ENCODE peak calls at places on chromosomes 11 and 22, in ten cellular contexts. K, Z, D, M, T, W, Q, R, X and E are unnamed samples.
A peak's percentile ranks its signal among the peaks of the same experiment; 100 is the strongest.

GRCh38 chr11:13247606-13248320 is 29.8 kb upstream of the BMAL1 start:
- DNase-seq in K (no peak), Z (no peak), D (no peak), M (no peak), T (no peak), W (no peak), Q (no peak), R (no peak), X (no peak), E (no peak)

GRCh38 chr11:102254047-102254446 is 63.2 kb upstream of the BIRC3 start:
- DNase-seq in K (no peak), Z (peak; percentile 34), D (no peak), M (peak; percentile 36), T (no peak), W (no peak), Q (no peak), R (peak; percentile 46), X (no peak), E (no peak)

GRCh38 chr11:132941024-132941646 is 591.2 kb downstream of the OPCML start:
- DNase-seq in K (no peak), Z (peak; percentile 33), D (no peak), M (no peak), T (no peak), W (peak; percentile 43), Q (no peak), R (no peak), X (no peak), E (peak; percentile 19)

GRCh38 chr11:108405706-108406105 is 61.6 kb downstream of the C11orf65 start:
- DNase-seq in K (no peak), Z (no peak), D (no peak), M (no peak), T (no peak), W (peak; percentile 7), Q (no peak), R (no peak), X (no peak), E (no peak)

GRCh38 chr11:119790476-119790875 is 61.5 kb upstream of the NECTIN1 start:
- DNase-seq in K (no peak), Z (no peak), D (no peak), M (no peak), T (no peak), W (no peak), Q (no peak), R (no peak), X (no peak), E (no peak)

GRCh38 chr11:96178014-96178745 is 164.8 kb downstream of the MAML2 start:
- DNase-seq in K (no peak), Z (no peak), D (no peak), M (no peak), T (no peak), W (no peak), Q (no peak), R (no peak), X (no peak), E (peak; percentile 31)

GRCh38 chr11:128621491-128622136 is 34.3 kb upstream of the ETS1 start:
- DNase-seq in K (no peak), Z (no peak), D (no peak), M (no peak), T (peak; percentile 41), W (peak; percentile 98), Q (no peak), R (no peak), X (peak; percentile 67), E (no peak)

GRCh38 chr11:86888164-86888977 is 66.8 kb downstream of the FZD4 start:
- DNase-seq in K (no peak), Z (no peak), D (no peak), M (no peak), T (no peak), W (peak; percentile 79), Q (no peak), R (no peak), X (no peak), E (no peak)

GRCh38 chr11:9573775-9574555 is 495 bp downstream of the WEE1 start:
- DNase-seq in K (peak; percentile 63), Z (peak; percentile 74), D (no peak), M (no peak), T (no peak), W (no peak), Q (peak; percentile 32), R (no peak), X (peak; percentile 42), E (no peak)

GRCh38 chr11:9575531-9576240 is 2.2 kb downstream of the WEE1 start:
- DNase-seq in K (no peak), Z (peak; percentile 46), D (no peak), M (no peak), T (no peak), W (no peak), Q (no peak), R (no peak), X (no peak), E (no peak)

GRCh38 chr11:9573054-9573774 is at the start of gene WEE1:
- DNase-seq in K (peak; percentile 99), Z (peak; percentile 99), D (peak; percentile 96), M (peak; percentile 99), T (peak; percentile 94), W (peak; percentile 98), Q (peak; percentile 99), R (peak; percentile 96), X (peak; percentile 100), E (peak; percentile 99)

GRCh38 chr11:9574806-9575530 is 1.5 kb downstream of the WEE1 start:
- DNase-seq in K (peak; percentile 50), Z (peak; percentile 76), D (peak; percentile 20), M (peak; percentile 84), T (peak; percentile 49), W (peak; percentile 87), Q (peak; percentile 74), R (peak; percentile 56), X (peak; percentile 65), E (peak; percentile 87)

DNA sequence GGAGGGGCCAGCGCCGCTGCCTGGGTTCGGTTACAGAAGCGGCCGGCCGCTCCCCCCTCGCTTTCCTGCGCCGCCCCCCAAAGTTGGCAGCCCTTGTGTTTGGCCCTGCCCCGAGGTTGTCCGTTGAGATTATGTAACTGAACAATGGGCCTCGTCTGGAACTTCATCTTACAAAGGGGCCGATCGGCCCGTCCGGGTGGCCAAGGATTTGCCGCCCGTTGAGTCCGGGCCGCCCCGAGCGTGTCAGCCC is 1.0 kb downstream of the WEE1 start:
- DNase-seq in K (peak; percentile 71), Z (no peak), D (no peak), M (peak; percentile 28), T (no peak), W (no peak), Q (peak; percentile 35), R (no peak), X (peak; percentile 57), E (peak; percentile 51)
- TF ChIP-seq POLR2A in K (no peak), Z (no peak), D (no peak), M (no peak), T (no peak), W (no peak), Q (no peak), R (no peak), X (no peak), E (no peak)

DNA sequence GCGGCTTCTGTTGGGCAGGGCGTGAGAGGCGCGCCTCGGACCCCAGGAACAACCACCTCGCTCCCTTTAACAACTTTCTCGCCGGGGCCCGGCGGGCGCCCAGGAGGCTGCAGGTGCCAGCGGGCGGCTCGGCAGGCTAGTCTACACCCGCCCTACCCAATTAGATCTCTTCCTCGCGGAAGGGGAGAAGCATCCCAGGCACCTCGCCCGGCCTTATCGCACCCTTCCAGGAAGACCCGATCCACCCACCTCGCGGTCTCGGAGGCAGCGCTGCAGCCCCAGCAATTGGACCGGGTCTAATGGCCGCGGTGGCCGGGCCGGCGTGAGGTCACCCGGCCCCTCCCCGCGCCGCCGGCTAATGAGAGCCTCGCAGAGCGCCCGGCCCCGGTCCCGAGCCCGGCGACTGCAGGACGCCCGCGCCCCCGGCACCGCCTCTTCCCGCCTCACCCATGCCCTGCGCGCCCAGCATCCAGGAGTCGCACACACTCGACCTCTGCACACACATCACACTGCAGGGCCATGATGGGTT is at the start of gene PLAAT3:
- DNase-seq in K (peak; percentile 79), Z (peak; percentile 88), D (peak; percentile 66), M (peak; percentile 82), T (peak; percentile 63), W (no peak), Q (peak; percentile 78), R (peak; percentile 36), X (peak; percentile 47), E (peak; percentile 58)
- TF ChIP-seq POLR2A in K (peak; percentile 72), Z (no peak), D (peak; percentile 71), M (peak; percentile 37), T (peak; percentile 82), W (no peak), Q (peak; percentile 35), R (no peak), X (peak; percentile 25), E (no peak)

DNA sequence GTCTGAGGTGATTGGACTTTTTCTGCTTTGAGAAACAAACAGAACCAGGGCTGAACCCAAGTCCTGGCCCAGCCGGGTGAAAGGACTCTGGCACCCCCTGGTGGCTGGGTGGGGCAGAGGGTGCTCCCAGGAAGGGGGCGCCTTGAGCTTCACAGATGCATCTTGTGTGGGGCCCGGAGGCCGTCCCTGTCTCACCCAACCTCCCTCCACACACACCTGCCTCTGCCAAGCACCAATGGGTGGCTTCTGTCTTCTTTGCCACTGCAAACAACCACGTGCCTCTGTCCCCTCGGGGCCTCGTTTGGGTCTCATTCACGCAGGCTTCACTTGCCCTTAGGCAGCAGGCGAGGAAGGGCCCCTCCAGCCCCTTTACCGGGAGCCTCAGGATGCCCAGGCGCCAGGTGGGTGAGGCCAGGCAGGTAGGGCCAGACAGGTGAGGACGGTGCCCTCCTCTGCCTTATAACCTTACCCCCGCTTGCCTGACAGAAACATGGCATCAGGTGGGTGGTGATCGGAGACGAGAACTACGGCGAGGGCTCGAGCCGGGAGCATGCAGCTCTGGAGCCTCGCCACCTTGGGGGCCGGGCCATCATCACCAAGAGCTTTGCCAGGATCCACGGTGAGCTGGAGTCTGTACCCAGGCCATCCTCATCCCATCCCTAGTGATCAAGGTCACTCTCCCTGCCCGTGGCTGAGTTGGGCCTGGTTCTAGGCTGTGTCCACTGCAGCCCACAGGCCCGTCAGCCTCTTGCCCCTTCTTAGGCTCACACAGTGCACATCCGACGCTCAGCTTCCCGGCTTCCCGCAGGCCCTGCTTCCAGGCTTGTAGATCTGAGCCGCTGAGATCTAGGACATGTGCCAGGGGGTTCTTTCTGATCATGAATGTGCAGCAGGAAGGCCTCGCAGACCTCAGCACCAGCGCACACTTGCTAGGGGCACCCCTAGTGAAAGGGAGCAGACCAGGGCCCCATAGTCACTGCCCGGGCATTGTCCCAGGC is 17.2 kb downstream of the POLR3H start:
- DNase-seq in K (peak; percentile 61), Z (peak; percentile 85), D (no peak), M (peak; percentile 36), T (no peak), W (peak; percentile 25), Q (peak; percentile 55), R (no peak), X (peak; percentile 57), E (no peak)
- TF ChIP-seq POLR2A in K (no peak), Z (no peak), D (no peak), M (no peak), T (no peak), W (no peak), Q (no peak), R (no peak), X (no peak), E (peak; percentile 13)

DNA sequence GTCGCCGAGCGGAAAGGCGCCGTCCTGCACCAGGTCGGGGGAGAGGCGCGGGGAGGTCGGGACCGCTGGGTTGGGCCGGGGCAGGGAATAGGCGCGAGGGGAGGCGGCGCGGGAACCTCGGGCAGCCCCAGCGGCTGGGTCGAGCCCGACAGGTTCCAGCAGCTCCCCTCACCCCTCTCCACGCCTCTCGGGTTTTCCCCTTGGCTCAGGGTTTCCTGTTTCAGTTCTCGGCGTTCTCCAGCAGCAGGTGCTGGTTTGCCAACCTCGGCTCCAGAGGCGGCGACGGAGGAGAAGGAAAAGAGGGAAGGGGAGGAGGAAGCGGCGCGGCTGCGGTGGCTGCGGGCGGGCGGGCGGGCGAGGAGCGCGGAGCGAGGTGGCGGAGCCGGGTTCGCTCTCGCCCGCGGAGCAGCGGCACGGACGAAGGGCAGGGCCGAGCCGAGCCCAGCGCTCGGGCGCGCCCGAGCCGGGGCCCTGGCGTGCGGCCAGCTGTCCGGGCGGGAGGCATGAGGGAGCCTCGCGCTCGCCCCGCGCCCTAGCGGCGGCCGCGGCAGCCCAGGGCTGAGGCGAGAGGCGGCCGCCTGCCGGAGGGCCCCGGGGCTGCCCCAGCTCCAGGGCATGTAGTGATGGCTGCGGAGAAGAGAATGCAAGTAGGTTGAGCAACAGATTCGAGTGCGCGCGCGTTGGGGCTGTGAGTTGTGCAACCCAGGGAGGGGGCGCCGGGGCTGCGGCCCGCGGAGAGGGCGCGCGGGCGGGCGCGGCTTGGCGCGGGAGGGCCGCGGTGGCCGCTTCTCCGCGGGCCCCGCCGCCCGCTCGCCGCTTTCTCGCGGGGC is at the start of gene ZC3H12C:
- DNase-seq in K (peak; percentile 84), Z (peak; percentile 82), D (peak; percentile 68), M (peak; percentile 87), T (peak; percentile 84), W (peak; percentile 90), Q (peak; percentile 89), R (peak; percentile 77), X (peak; percentile 83), E (peak; percentile 89)
- TF ChIP-seq POLR2A in K (peak; percentile 72), Z (no peak), D (peak; percentile 86), M (peak; percentile 30), T (peak; percentile 78), W (peak; percentile 80), Q (peak; percentile 68), R (no peak), X (no peak), E (peak; percentile 32)